ENCODE peak calls at places on chromosomes 5 and 9, in five cellular contexts. F, I, J, G and P are unnamed samples.

GRCh38 chr5:127673401-127673800 is 24.5 kb downstream of the CTXN3 start:
- DNase-seq in J (no peak), I (no peak), G (no peak), F (peak; percentile 7), P (no peak)

GRCh38 chr5:88923623-88924619 is 40.9 kb upstream of the MEF2C start:
- DNase-seq in G (no peak), J (no peak), F (no peak), I (no peak), P (peak; percentile 33)

GRCh38 chr9:94697972-94698581 is 28.4 kb upstream of the AOPEP start:
- DNase-seq in F (no peak), J (no peak), G (peak; percentile 78), I (peak; percentile 39), P (no peak)

GRCh38 chr5:126354857-126355731 is 68.1 kb upstream of the GRAMD2B start:
- DNase-seq in G (no peak), I (no peak), F (no peak), J (no peak), P (no peak)

GRCh38 chr5:117262607-117263131 is 688.0 kb upstream of the SEMA6A start:
- DNase-seq in F (no peak), G (no peak), I (peak; percentile 25), J (no peak), P (peak; percentile 33)

GRCh38 chr5:6705088-6705487 is 8.1 kb upstream of the TENT4A start:
- DNase-seq in I (no peak), G (no peak), J (no peak), F (no peak), P (no peak)

GRCh38 chr5:126044111-126044668 is 379.0 kb upstream of the GRAMD2B start:
- DNase-seq in F (no peak), J (no peak), G (no peak), I (no peak), P (no peak)

GRCh38 chr5:68505917-68506860 is 290.6 kb downstream of the PIK3R1 start:
- DNase-seq in I (no peak), G (no peak), F (peak; percentile 56), J (no peak), P (peak; percentile 52)

GRCh38 chr5:6408627-6409446 is 30.5 kb upstream of the MED10 start:
- DNase-seq in J (no peak), I (no peak), F (no peak), G (peak; percentile 23), P (no peak)

GRCh38 chr9:117523531-117524153 is 108.8 kb upstream of the ASTN2 start:
- DNase-seq in G (no peak), F (no peak), I (no peak), J (no peak), P (no peak)

GRCh38 chr9:10571699-10572098 is 41.1 kb downstream of the PTPRD start:
- DNase-seq in G (peak; percentile 56), F (no peak), J (no peak), I (peak; percentile 29), P (no peak)

GRCh38 chr5:13574634-13575033 is 369.9 kb downstream of the DNAH5 start:
- DNase-seq in F (no peak), J (no peak), I (no peak), G (no peak), P (no peak)

GRCh38 chr9:34571180-34571800 is 18.2 kb downstream of the CNTFR start:
- DNase-seq in G (no peak), F (no peak), I (no peak), J (peak; percentile 76), P (no peak)

GRCh38 chr5:13866792-13867191 is 77.7 kb downstream of the DNAH5 start:
- DNase-seq in J (no peak), I (peak; percentile 77), G (peak; percentile 84), F (peak; percentile 33), P (peak; percentile 51)

GRCh38 chr5:32851774-32852173 is 140.7 kb downstream of the NPR3 start:
- DNase-seq in G (no peak), F (no peak), I (no peak), J (no peak), P (no peak)

GRCh38 chr5:41788800-41789395 is 81.3 kb downstream of the OXCT1 start:
- DNase-seq in I (no peak), J (no peak), F (no peak), G (no peak), P (peak; percentile 19)

GRCh38 chr5:68872088-68872842 is 221.5 kb upstream of the SLC30A5 start:
- DNase-seq in G (no peak), F (no peak), J (no peak), I (peak; percentile 78), P (peak; percentile 48)

GRCh38 chr5:58447231-58447630 is 12.7 kb downstream of the PLK2 start:
- DNase-seq in G (no peak), I (no peak), J (no peak), F (no peak), P (no peak)

GRCh38 chr5:10485897-10486296 is 44.2 kb downstream of the ROPN1L start:
- DNase-seq in J (no peak), F (no peak), G (no peak), I (no peak), P (no peak)

GRCh38 chr9:129310666-129311350 is 132.7 kb upstream of the IER5L start:
- DNase-seq in F (no peak), J (no peak), G (peak; percentile 31), I (no peak), P (no peak)

GRCh38 chr5:95985249-95985648 is 23.6 kb upstream of the ELL2 start:
- DNase-seq in F (no peak), G (no peak), J (no peak), I (no peak), P (no peak)

GRCh38 chr9:74773886-74774479 is 113.7 kb downstream of the TRPM6 start:
- DNase-seq in F (peak; percentile 81), J (no peak), G (peak; percentile 89), I (peak; percentile 84), P (peak; percentile 74)

GRCh38 chr5:169860585-169860984 is 119.7 kb downstream of the INSYN2B start:
- DNase-seq in G (no peak), I (no peak), J (no peak), F (no peak), P (no peak)

GRCh38 chr5:6765612-6766525 is 52.6 kb downstream of the TENT4A start:
- DNase-seq in I (peak; percentile 88), F (peak; percentile 90), J (peak; percentile 89), G (peak; percentile 96), P (peak; percentile 82)

GRCh38 chr9:76585487-76586459 is 126.8 kb downstream of the GCNT1 start:
- DNase-seq in G (no peak), J (no peak), I (no peak), F (no peak), P (no peak)

GRCh38 chr9:33101104-33101951 is 24.9 kb upstream of the SMU1 start:
- DNase-seq in I (no peak), F (peak; percentile 49), G (no peak), J (no peak), P (no peak)

GRCh38 chr5:95390812-95391492 is at the start of gene FAM81B:
- DNase-seq in I (no peak), F (no peak), G (no peak), J (no peak), P (peak; percentile 34)

GRCh38 chr5:52776116-52776515 is 11.6 kb upstream of the ITGA1 start:
- DNase-seq in J (no peak), I (no peak), F (no peak), G (no peak), P (no peak)

GRCh38 chr5:103667068-103667467 is 104.5 kb upstream of the NUDT12 start:
- DNase-seq in J (no peak), F (peak; percentile 19), G (no peak), I (no peak), P (peak; percentile 7)

GRCh38 chr5:13632676-13633075 is 311.8 kb downstream of the DNAH5 start:
- DNase-seq in G (no peak), J (no peak), F (peak; percentile 31), I (no peak), P (no peak)

GRCh38 chr9:38039090-38039906 is 29.7 kb downstream of the SHB start:
- DNase-seq in J (no peak), F (peak; percentile 58), I (no peak), G (no peak), P (no peak)
- H3K27ac ChIP-seq in J (peak overlapping the region; percentile 50), F (peak overlapping the region; percentile 97), I (no peak overlapping the region), G (peak overlapping the region; percentile 41), P (peak overlapping the region; percentile 64)

DNA sequence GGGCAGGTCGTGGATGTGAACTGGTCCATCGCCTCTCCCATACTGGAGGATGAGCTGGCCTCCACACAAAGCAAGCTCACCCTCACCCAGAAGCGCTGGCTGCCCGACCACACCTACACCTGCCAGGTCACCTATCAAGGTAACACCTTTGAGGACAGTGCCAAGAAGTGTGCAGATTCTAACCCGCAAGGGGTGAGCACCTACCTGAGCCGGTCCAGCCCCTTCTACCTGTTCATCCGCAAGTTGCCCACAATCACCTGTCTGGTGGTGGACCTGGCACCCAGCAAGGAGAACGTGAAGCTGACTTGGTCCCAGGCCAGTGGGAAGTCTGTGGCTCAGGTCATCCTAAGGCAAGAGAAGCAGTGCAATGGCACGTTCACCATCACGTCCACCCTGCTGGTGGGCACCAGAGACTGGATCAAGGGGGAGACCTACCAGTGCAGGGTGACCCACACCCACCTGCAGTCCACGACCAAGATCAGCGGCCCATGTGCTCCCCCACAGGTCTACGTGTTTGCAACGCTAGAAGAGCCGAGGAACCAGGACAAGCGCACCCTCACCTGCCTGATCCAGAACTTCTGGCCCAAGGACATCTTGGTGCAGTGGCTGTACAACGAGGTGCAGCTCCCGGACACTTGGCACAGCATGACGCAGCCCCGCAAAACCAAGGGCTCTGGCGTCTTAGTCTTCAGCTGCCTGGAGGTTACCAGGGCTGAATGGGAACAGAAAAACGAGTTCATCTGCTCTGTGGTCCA is 71.3 kb downstream of the INSL6 start:
- DNase-seq in G (peak; percentile 34), J (peak; percentile 33), I (no peak), F (no peak), P (no peak)
- H3K4me3 ChIP-seq in G (no peak overlapping the region), J (no peak overlapping the region), I (no peak overlapping the region), F (no peak overlapping the region), P (no peak overlapping the region)

GRCh38 chr9:134666801-134667200 is 25.2 kb downstream of the COL5A1 start:
- DNase-seq in I (no peak), J (no peak), G (no peak), F (no peak), P (no peak)
- H3K27ac ChIP-seq in I (no peak overlapping the region), J (no peak overlapping the region), G (no peak overlapping the region), F (peak overlapping the region; percentile 63), P (no peak overlapping the region)

GRCh38 chr9:35746583-35746982 is 2.4 kb downstream of the GBA2 start:
- DNase-seq in G (no peak), J (no peak), F (no peak), I (no peak), P (no peak)
- H3K4me3 ChIP-seq in G (peak overlapping the region; percentile 94), J (peak overlapping the region; percentile 83), F (peak overlapping the region; percentile 69), I (peak overlapping the region; percentile 75), P (peak overlapping the region; percentile 96)

GRCh38 chr9:120910643-120911042 is 16.0 kb downstream of the TRAF1 start:
- DNase-seq in J (no peak), I (no peak), F (no peak), G (no peak), P (no peak)
- H3K27ac ChIP-seq in J (no peak overlapping the region), I (no peak overlapping the region), F (no peak overlapping the region), G (no peak overlapping the region), P (no peak overlapping the region)

DNA sequence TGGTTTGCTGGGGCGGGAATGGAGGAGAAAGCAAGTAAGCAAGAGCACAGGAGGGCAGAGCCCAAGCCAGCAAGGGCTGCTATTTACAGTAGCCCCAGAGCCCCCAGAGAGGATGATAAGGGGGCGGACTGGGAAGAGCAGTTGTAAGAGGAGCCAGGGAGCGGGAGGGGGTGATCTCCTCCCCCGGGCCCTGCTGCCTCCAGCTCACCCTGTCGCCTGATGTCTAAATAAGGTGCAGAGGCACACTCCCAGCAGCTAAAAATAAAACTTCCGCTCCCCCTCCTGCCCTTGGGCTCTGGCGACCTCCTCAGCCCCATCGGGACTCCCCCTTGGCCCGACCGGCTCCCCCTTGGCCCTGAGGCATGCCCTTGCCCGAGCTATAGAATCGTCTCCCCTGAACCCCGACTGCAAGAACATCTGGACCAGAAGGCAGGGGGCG is 14.4 kb upstream of the CCDC69 start:
- DNase-seq in J (no peak), F (no peak), G (no peak), I (no peak), P (no peak)
- H3K4me3 ChIP-seq in J (no peak overlapping the region), F (no peak overlapping the region), G (no peak overlapping the region), I (no peak overlapping the region), P (no peak overlapping the region)